ENCODE peak calls at places on chromosomes 4 and X, in nine cellular contexts. I is suprapubic skin, B is K562, Y is ovary, N is transverse colon, P is stomach, Q is A549, L is GM12878, O is tibial nerve. M is an unnamed sample.

GRCh38 chr4:158783775-158784174 is 14.9 kb downstream of the FNIP2 start:
- DNase-seq in Y (no peak), I (no peak), B (no peak), O (no peak), P (no peak), N (no peak), Q (no peak), L (no peak), M (no peak)

GRCh38 chr4:85058551-85058950 is 92.1 kb upstream of the WDFY3 start:
- DNase-seq in B (no peak), N (no peak), I (no peak), Q (no peak), O (no peak), P (no peak), Y (no peak), L (no peak), M (no peak)

GRCh38 chr4:166198041-166198440 is 325.0 kb downstream of the TLL1 start:
- DNase-seq in Y (no peak), B (no peak), L (no peak), N (no peak), P (no peak), I (no peak), Q (no peak), O (no peak), M (no peak)

GRCh38 chr4:105283501-105283900 is 136.8 kb downstream of the TET2 start:
- DNase-seq in P (no peak), Y (no peak), N (no peak), L (no peak), O (no peak), Q (no peak), I (no peak), B (no peak), M (no peak)

GRCh38 chrX:15382809-15383208 is 1.4 kb downstream of the VEGFD start:
- DNase-seq in N (no peak), O (no peak), Y (no peak), L (no peak), P (no peak), I (no peak), Q (no peak), B (peak; percentile 9), M (no peak)

GRCh38 chr4:2406406-2406805 is 12.0 kb downstream of the ZFYVE28 start:
- DNase-seq in L (no peak), Y (no peak), I (no peak), O (no peak), N (no peak), B (no peak), Q (no peak), P (no peak), M (no peak)

GRCh38 chr4:119238068-119238722 is 25.7 kb downstream of the USP53 start:
- DNase-seq in Q (no peak), L (peak; percentile 75), I (no peak), P (no peak), N (no peak), O (no peak), B (peak; percentile 6), Y (no peak), M (no peak)

GRCh38 chr4:13399257-13399656 is 84.9 kb downstream of the RAB28 start:
- DNase-seq in Y (no peak), P (no peak), N (no peak), L (no peak), O (no peak), B (peak; percentile 31), Q (no peak), I (no peak), M (no peak)

GRCh38 chrX:151912780-151913179 is at the start of gene MAGEA4:
- DNase-seq in B (no peak), Y (no peak), I (no peak), P (no peak), N (no peak), Q (no peak), L (no peak), O (no peak), M (no peak)

GRCh38 chr4:67871867-67872266 is 11.9 kb downstream of the TMPRSS11D start:
- DNase-seq in B (peak; percentile 29), P (no peak), Q (peak; percentile 3), N (no peak), Y (no peak), O (no peak), I (no peak), L (no peak), M (no peak)

GRCh38 chrX:109856974-109857373 is 123.9 kb upstream of the ACSL4 start:
- DNase-seq in P (no peak), N (no peak), I (no peak), B (peak; percentile 57), O (no peak), L (no peak), Y (no peak), Q (peak; percentile 7), M (no peak)

GRCh38 chr4:54067163-54067562 is 2.8 kb upstream of the CHIC2 start:
- DNase-seq in B (no peak), Q (no peak), L (no peak), I (peak; percentile 79), N (peak; percentile 71), O (no peak), P (peak; percentile 43), Y (peak; percentile 24), M (peak; percentile 70)

GRCh38 chrX:135890087-135890585 is 3.1 kb downstream of the CT45A10 start:
- DNase-seq in L (no peak), O (no peak), B (no peak), I (no peak), Y (no peak), Q (no peak), P (no peak), N (no peak), M (no peak)

DNA sequence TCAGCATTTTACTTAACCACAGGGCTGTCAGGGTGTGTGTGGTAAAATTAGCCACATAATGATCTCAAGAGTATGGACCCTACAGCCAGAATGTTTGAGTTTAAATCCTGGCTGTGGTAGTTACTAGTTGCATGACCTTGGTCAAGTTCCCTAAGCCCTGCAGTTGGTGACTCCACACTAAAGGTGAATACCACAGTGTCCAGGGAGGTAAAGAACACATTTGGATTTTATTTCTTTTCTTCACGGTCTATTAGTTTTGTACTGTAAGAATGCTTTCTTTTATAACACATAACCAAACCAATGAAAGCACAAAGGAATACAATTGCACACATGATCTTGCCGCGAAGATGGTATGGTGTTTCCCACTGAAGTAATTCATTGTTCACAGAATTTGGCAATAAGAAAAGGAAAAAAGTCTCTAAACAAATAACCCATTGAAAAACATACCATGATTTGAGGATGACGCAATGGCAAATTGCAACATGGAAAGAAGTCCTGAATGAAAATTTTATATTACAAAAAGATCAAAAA is 37.2 kb upstream of the TRIM2 start:
- DNase-seq in I (no peak), N (no peak), P (no peak), Y (no peak), B (no peak), Q (no peak), O (no peak), L (no peak), M (peak; percentile 11)
- TF ChIP-seq EP300 in I (no peak), N (no peak), P (no peak), Y (no peak), B (no peak), Q (no peak), O (no peak), L (no peak), M (no peak)

GRCh38 chrX:1393871-1394615 is 2.1 kb upstream of the SLC25A6 start:
- DNase-seq in Q (no peak), O (no peak), B (peak; percentile 18), Y (no peak), L (no peak), N (no peak), P (peak; percentile 3), I (peak; percentile 30), M (peak; percentile 58)

GRCh38 chrX:1390621-1391369 is 1.1 kb downstream of the SLC25A6 start:
- DNase-seq in P (peak; percentile 25), L (no peak), I (peak; percentile 63), B (no peak), Q (no peak), O (no peak), N (peak; percentile 13), Y (no peak), M (peak; percentile 62)

GRCh38 chrX:1391707-1392375 is at the start of gene SLC25A6:
- DNase-seq in B (peak; percentile 95), P (peak; percentile 99), O (peak; percentile 97), Q (peak; percentile 91), N (peak; percentile 99), L (peak; percentile 88), Y (peak; percentile 99), I (peak; percentile 99), M (peak; percentile 99)

GRCh38 chrX:1391370-1391706 is 575 bp downstream of the SLC25A6 start:
- DNase-seq in Q (peak; percentile 86), L (peak; percentile 69), I (no peak), B (peak; percentile 87), O (no peak), N (no peak), Y (no peak), P (no peak), M (no peak)

DNA sequence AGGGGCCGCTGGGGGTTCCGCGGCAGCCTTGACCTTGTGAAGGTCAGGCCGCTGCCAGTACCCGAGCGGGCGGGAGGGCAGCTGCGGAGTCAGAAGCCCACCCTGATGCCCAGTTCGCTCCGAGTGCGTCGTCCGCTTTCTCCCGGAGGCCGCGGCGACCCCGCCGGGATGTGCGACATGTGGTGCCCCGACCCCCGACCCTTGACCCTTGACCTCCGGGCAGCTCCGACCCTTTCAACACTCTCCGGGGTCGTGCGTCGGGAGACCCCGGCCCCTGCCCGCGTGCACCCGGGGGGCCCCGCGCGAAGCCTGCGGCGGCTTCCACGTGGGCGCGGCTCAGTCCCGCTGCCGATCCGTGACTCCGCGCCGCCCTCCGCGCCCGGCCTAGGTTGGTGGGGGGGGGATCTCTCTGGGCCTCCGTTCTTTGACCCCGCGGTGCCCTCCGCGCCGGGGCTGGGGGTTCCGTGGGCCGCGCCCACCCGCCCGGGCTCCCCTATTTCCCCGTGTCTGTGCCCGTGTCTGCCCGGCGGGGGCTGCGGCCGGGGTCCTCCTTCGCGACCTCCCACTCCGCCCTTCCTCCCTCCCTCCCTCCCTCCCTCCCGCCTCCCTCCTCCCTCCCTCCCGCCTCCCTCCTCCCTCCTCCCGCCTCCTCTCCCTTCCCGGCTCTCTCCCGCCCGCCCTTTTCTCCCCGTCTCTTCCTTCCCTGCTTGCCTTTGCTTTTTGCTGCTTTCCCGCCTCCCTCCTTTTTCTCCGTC is 640 bp upstream of the SLC25A6 start:
- DNase-seq in N (peak; percentile 78), P (peak; percentile 65), B (peak; percentile 75), Y (peak; percentile 78), O (peak; percentile 52), I (no peak), Q (peak; percentile 56), L (no peak), M (peak; percentile 91)
- TF ChIP-seq POLR2A in N (peak; percentile 50), P (no peak), B (no peak), Y (peak; percentile 49), O (peak; percentile 21), I (no peak), Q (no peak), L (peak; percentile 82), M (no peak)

GRCh38 chr4:28449080-28449479 is 1588.4 kb downstream of the STIM2 start:
- DNase-seq in Q (no peak), I (no peak), L (no peak), N (no peak), B (no peak), Y (no peak), O (no peak), P (no peak), M (no peak)
- TF ChIP-seq EP300 in Q (no peak), I (no peak), L (no peak), N (no peak), B (no peak), Y (no peak), O (no peak), P (no peak), M (no peak)

DNA sequence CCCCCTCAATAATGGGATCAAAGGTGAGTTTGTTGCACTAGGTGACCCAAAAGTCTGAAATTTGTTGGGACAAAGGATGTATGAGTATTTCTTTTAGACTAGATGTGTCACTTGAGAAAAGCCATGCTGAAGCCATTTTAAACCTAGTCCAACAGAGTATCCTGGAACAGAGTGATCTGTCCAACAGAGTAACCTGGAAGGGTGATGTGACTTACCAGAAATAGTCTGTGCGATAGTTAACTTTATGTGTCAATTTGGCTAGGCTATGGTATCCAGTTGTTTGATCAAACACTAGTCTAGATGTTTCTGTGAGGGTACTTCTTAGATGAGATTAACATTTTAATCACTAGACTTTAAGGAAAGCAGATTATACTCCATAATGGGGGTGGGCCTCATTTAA is 154.5 kb downstream of the PARM1 start:
- DNase-seq in Y (no peak), I (no peak), L (no peak), B (no peak), O (no peak), Q (no peak), N (no peak), P (no peak), M (no peak)
- TF ChIP-seq POLR2A in Y (no peak), I (no peak), L (no peak), B (no peak), O (no peak), Q (no peak), N (no peak), P (no peak), M (no peak)

M was measured in sigmoid colon.